ENCODE peak calls at places on chromosomes 7 and 10, in six cellular contexts. One of them, this sample, is unnamed.

GRCh38 chr10:97333351-97333600 is 1.3 kb downstream of the FRAT2 start:
- DNase-seq in progenitor cell of endocrine pancreas: no peak
- DNase-seq in WTC11: peak
- DNase-seq in fibroblast of pulmonary artery: peak
- DNase-seq in chondrocyte: no peak
- DNase-seq in heart left ventricle: no peak
- DNase-seq in this sample: no peak

GRCh38 chr7:139914861-139915300 is 85.8 kb downstream of the TBXAS1 start:
- DNase-seq in chondrocyte: no peak
- DNase-seq in fibroblast of pulmonary artery: no peak
- DNase-seq in WTC11: no peak
- DNase-seq in progenitor cell of endocrine pancreas: no peak
- DNase-seq in heart left ventricle: no peak
- DNase-seq in this sample: no peak

GRCh38 chr7:124758327-124758726 is 7.3 kb downstream of the GPR37 start:
- DNase-seq in progenitor cell of endocrine pancreas: no peak
- DNase-seq in chondrocyte: no peak
- DNase-seq in heart left ventricle: no peak
- DNase-seq in fibroblast of pulmonary artery: no peak
- DNase-seq in WTC11: no peak
- DNase-seq in this sample: no peak

GRCh38 chr10:123567984-123568745 is 98.0 kb upstream of the GPR26 start:
- DNase-seq in chondrocyte: no peak
- DNase-seq in heart left ventricle: no peak
- DNase-seq in WTC11: no peak
- DNase-seq in fibroblast of pulmonary artery: no peak
- DNase-seq in progenitor cell of endocrine pancreas: no peak
- DNase-seq in this sample: no peak

GRCh38 chr7:28573059-28573553 is 160.8 kb downstream of the CREB5 start:
- DNase-seq in chondrocyte: no peak
- DNase-seq in progenitor cell of endocrine pancreas: no peak
- DNase-seq in fibroblast of pulmonary artery: peak
- DNase-seq in heart left ventricle: peak
- DNase-seq in WTC11: no peak
- DNase-seq in this sample: no peak

GRCh38 chr10:117723343-117723742 is 180.8 kb downstream of the EMX2 start:
- DNase-seq in WTC11: no peak
- DNase-seq in fibroblast of pulmonary artery: no peak
- DNase-seq in heart left ventricle: no peak
- DNase-seq in progenitor cell of endocrine pancreas: no peak
- DNase-seq in chondrocyte: no peak
- DNase-seq in this sample: no peak

GRCh38 chr10:102133373-102134195 is 744 bp downstream of the PPRC1 start:
- DNase-seq in WTC11: peak
- DNase-seq in chondrocyte: peak
- DNase-seq in heart left ventricle: peak
- DNase-seq in progenitor cell of endocrine pancreas: peak
- DNase-seq in fibroblast of pulmonary artery: peak
- DNase-seq in this sample: peak

GRCh38 chr7:2529161-2530075 is 9.8 kb downstream of the LFNG start:
- DNase-seq in heart left ventricle: peak
- DNase-seq in fibroblast of pulmonary artery: peak
- DNase-seq in progenitor cell of endocrine pancreas: no peak
- DNase-seq in chondrocyte: no peak
- DNase-seq in WTC11: no peak
- DNase-seq in this sample: no peak

GRCh38 chr7:98137826-98138151 is 31.1 kb downstream of the LMTK2 start:
- DNase-seq in heart left ventricle: no peak
- DNase-seq in WTC11: no peak
- DNase-seq in chondrocyte: no peak
- DNase-seq in fibroblast of pulmonary artery: no peak
- DNase-seq in progenitor cell of endocrine pancreas: no peak
- DNase-seq in this sample: no peak

GRCh38 chr7:44261239-44261638 is 60.5 kb downstream of the YKT6 start:
- DNase-seq in heart left ventricle: no peak
- DNase-seq in fibroblast of pulmonary artery: no peak
- DNase-seq in chondrocyte: no peak
- DNase-seq in WTC11: no peak
- DNase-seq in progenitor cell of endocrine pancreas: no peak
- DNase-seq in this sample: no peak

GRCh38 chr10:48599830-48600134 is 5.1 kb downstream of the ARHGAP22 start:
- DNase-seq in fibroblast of pulmonary artery: no peak
- DNase-seq in heart left ventricle: no peak
- DNase-seq in progenitor cell of endocrine pancreas: no peak
- DNase-seq in WTC11: no peak
- DNase-seq in chondrocyte: no peak
- DNase-seq in this sample: no peak

GRCh38 chr7:997404-998395 is 14.7 kb downstream of the CYP2W1 start:
- DNase-seq in chondrocyte: no peak
- DNase-seq in fibroblast of pulmonary artery: no peak
- DNase-seq in WTC11: peak
- DNase-seq in progenitor cell of endocrine pancreas: no peak
- DNase-seq in heart left ventricle: no peak
- DNase-seq in this sample: no peak

GRCh38 chr7:155517969-155518368 is 28.4 kb downstream of the CNPY1 start:
- DNase-seq in WTC11: no peak
- DNase-seq in heart left ventricle: no peak
- DNase-seq in chondrocyte: no peak
- DNase-seq in fibroblast of pulmonary artery: no peak
- DNase-seq in progenitor cell of endocrine pancreas: no peak
- DNase-seq in this sample: no peak

GRCh38 chr10:123621910-123622309 is 44.2 kb upstream of the GPR26 start:
- DNase-seq in heart left ventricle: no peak
- DNase-seq in chondrocyte: no peak
- DNase-seq in progenitor cell of endocrine pancreas: no peak
- DNase-seq in fibroblast of pulmonary artery: no peak
- DNase-seq in WTC11: no peak
- DNase-seq in this sample: no peak

GRCh38 chr10:110267246-110267645 is 37.5 kb downstream of the SMNDC1 start:
- DNase-seq in WTC11: no peak
- DNase-seq in heart left ventricle: no peak
- DNase-seq in progenitor cell of endocrine pancreas: no peak
- DNase-seq in chondrocyte: no peak
- DNase-seq in fibroblast of pulmonary artery: no peak
- DNase-seq in this sample: no peak
- TF ChIP-seq CTCF in WTC11: no peak
- TF ChIP-seq CTCF in heart left ventricle: no peak
- TF ChIP-seq CTCF in progenitor cell of endocrine pancreas: no peak
- TF ChIP-seq CTCF in chondrocyte: no peak
- TF ChIP-seq CTCF in fibroblast of pulmonary artery: no peak
- TF ChIP-seq CTCF in this sample: no peak

DNA sequence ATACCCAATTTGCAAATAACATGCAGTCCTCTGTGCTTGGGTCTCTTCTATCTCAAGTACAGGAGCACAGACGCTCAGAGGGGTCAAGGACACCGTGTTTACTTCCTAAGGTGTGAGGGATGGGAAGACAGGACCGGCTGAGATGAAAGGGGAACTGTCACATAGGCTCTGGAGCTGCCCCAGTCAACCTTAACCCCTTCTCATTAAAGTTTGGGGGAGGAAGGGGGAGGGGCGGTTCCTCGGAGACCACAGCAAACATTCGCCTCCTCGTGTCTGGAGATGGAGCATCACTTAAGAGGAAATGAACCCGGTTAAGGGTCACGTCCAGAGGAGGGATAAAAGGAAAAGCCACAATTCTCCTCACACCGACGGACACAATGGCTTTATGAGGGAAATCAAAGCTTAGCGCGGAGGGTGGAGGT is 1.1 kb downstream of the SH3PXD2A start:
- DNase-seq in heart left ventricle: no peak
- DNase-seq in WTC11: peak
- DNase-seq in fibroblast of pulmonary artery: no peak
- DNase-seq in progenitor cell of endocrine pancreas: no peak
- DNase-seq in chondrocyte: no peak
- DNase-seq in this sample: peak
- TF ChIP-seq CTCF in heart left ventricle: no peak
- TF ChIP-seq CTCF in WTC11: no peak
- TF ChIP-seq CTCF in fibroblast of pulmonary artery: no peak
- TF ChIP-seq CTCF in progenitor cell of endocrine pancreas: no peak
- TF ChIP-seq CTCF in chondrocyte: no peak
- TF ChIP-seq CTCF in this sample: no peak

GRCh38 chr7:41190615-41191014 is 512.3 kb downstream of the INHBA start:
- DNase-seq in WTC11: no peak
- DNase-seq in progenitor cell of endocrine pancreas: no peak
- DNase-seq in chondrocyte: no peak
- DNase-seq in heart left ventricle: no peak
- DNase-seq in fibroblast of pulmonary artery: no peak
- DNase-seq in this sample: no peak

GRCh38 chr7:41188163-41189130 is 514.4 kb downstream of the INHBA start:
- DNase-seq in chondrocyte: no peak
- DNase-seq in progenitor cell of endocrine pancreas: no peak
- DNase-seq in fibroblast of pulmonary artery: peak
- DNase-seq in WTC11: no peak
- DNase-seq in heart left ventricle: no peak
- DNase-seq in this sample: no peak

GRCh38 chr7:41193738-41194287 is 509.1 kb downstream of the INHBA start:
- DNase-seq in heart left ventricle: no peak
- DNase-seq in fibroblast of pulmonary artery: no peak
- DNase-seq in WTC11: no peak
- DNase-seq in chondrocyte: no peak
- DNase-seq in progenitor cell of endocrine pancreas: no peak
- DNase-seq in this sample: no peak

GRCh38 chr7:41187322-41187721 is 515.6 kb downstream of the INHBA start:
- DNase-seq in heart left ventricle: no peak
- DNase-seq in fibroblast of pulmonary artery: no peak
- DNase-seq in WTC11: no peak
- DNase-seq in chondrocyte: no peak
- DNase-seq in progenitor cell of endocrine pancreas: no peak
- DNase-seq in this sample: no peak

GRCh38 chr7:41189866-41190265 is 513.0 kb downstream of the INHBA start:
- DNase-seq in heart left ventricle: no peak
- DNase-seq in fibroblast of pulmonary artery: peak
- DNase-seq in chondrocyte: no peak
- DNase-seq in progenitor cell of endocrine pancreas: no peak
- DNase-seq in WTC11: no peak
- DNase-seq in this sample: no peak
- TF ChIP-seq CTCF in heart left ventricle: no peak
- TF ChIP-seq CTCF in fibroblast of pulmonary artery: no peak
- TF ChIP-seq CTCF in chondrocyte: no peak
- TF ChIP-seq CTCF in progenitor cell of endocrine pancreas: no peak
- TF ChIP-seq CTCF in WTC11: no peak
- TF ChIP-seq CTCF in this sample: no peak

DNA sequence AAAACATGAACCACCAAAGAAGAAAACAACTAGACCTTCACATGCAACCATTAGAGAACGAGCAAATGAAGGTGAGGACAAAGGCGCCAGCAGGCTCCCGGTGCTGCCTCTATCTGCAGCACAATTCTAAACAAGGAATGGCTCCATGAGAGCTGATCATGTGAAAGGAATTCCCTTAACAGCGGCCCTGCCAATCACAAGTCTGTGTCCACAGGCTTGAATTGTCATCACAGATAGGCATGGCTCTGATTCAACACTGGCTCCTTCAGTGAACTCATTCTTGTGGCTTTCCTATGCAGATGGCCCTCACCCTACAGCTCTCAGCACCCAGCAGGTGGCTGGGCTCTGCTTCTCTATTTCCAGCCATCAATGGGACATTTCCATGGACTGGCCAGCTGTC is 36.3 kb downstream of the LAMB1 start:
- DNase-seq in fibroblast of pulmonary artery: peak
- DNase-seq in WTC11: peak
- DNase-seq in chondrocyte: no peak
- DNase-seq in heart left ventricle: peak
- DNase-seq in progenitor cell of endocrine pancreas: no peak
- DNase-seq in this sample: no peak
- TF ChIP-seq CTCF in fibroblast of pulmonary artery: peak
- TF ChIP-seq CTCF in WTC11: no peak
- TF ChIP-seq CTCF in chondrocyte: peak
- TF ChIP-seq CTCF in heart left ventricle: peak
- TF ChIP-seq CTCF in progenitor cell of endocrine pancreas: no peak
- TF ChIP-seq CTCF in this sample: no peak

GRCh38 chr7:22549667-22550513 is 49.9 kb upstream of the STEAP1B start:
- DNase-seq in progenitor cell of endocrine pancreas: peak
- DNase-seq in heart left ventricle: no peak
- DNase-seq in WTC11: peak
- DNase-seq in fibroblast of pulmonary artery: peak
- DNase-seq in chondrocyte: no peak
- DNase-seq in this sample: peak
- TF ChIP-seq CTCF in progenitor cell of endocrine pancreas: peak
- TF ChIP-seq CTCF in heart left ventricle: peak
- TF ChIP-seq CTCF in WTC11: peak
- TF ChIP-seq CTCF in fibroblast of pulmonary artery: peak
- TF ChIP-seq CTCF in chondrocyte: peak
- TF ChIP-seq CTCF in this sample: peak

DNA sequence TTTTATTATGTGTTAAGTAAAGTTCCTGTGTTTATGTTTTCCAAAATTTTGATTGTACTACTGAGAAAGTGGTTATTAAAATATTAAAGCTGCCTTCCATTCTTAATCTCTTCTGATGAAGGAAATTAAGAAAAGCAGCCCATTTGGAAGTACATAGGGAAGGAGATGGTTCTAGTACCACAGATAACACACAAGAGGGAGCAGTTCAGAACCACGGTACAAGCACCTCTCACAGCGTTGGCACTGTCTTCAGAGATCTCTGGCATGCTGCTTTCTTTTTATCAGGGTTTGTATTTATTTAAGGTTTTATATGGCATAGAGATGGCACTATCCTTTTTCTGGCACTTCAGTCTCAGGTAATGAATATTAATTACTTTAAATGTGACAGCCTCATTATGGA is 111.6 kb downstream of the PHTF2 start:
- DNase-seq in heart left ventricle: no peak
- DNase-seq in progenitor cell of endocrine pancreas: no peak
- DNase-seq in WTC11: no peak
- DNase-seq in chondrocyte: no peak
- DNase-seq in fibroblast of pulmonary artery: no peak
- DNase-seq in this sample: no peak
- TF ChIP-seq CTCF in heart left ventricle: no peak
- TF ChIP-seq CTCF in progenitor cell of endocrine pancreas: no peak
- TF ChIP-seq CTCF in WTC11: no peak
- TF ChIP-seq CTCF in chondrocyte: peak
- TF ChIP-seq CTCF in fibroblast of pulmonary artery: peak
- TF ChIP-seq CTCF in this sample: no peak

DNA sequence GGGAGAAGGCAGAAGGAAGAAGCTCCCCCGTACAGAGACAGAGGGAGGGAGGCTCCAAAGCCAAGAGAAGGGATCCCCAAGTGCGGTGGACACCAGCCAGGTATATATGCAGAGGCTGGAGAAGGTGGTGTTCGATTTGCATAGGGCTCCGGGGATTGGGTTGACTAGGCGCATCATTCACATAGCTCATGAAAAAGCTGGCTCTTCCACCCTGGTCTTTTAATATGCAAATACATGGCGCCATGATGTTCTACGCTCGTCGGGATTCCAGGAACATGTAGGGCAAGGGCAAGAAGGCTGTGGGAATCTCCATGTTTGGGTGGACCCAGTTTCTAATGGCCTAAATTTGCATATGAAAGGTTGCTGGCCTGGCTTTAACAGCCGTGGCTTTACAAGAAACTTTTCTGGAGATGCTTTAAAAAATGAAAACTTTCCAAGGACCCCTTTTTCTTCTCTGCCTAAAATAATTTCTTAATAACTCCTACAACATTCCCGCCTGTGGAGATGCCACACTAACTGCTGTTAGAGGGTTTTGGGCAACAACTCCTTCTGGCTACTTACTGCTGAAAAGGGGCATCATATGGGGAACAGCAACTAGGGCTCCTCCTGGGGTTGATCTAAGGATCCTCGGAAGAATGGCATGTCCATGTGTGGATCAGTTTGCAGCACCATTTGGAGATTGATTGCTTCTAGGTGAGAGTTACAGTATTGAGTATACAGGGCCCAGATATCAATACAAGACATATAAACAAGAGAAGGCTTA is 28.3 kb downstream of the C1GALT1 start:
- DNase-seq in heart left ventricle: no peak
- DNase-seq in progenitor cell of endocrine pancreas: no peak
- DNase-seq in chondrocyte: no peak
- DNase-seq in fibroblast of pulmonary artery: no peak
- DNase-seq in WTC11: peak
- DNase-seq in this sample: no peak
- TF ChIP-seq CTCF in heart left ventricle: no peak
- TF ChIP-seq CTCF in progenitor cell of endocrine pancreas: no peak
- TF ChIP-seq CTCF in chondrocyte: no peak
- TF ChIP-seq CTCF in fibroblast of pulmonary artery: no peak
- TF ChIP-seq CTCF in WTC11: no peak
- TF ChIP-seq CTCF in this sample: no peak